ENCODE peak calls at places on chromosomes 4 and X, in seven cellular contexts. J is ascending aorta, M is stomach, K is foreskin fibroblast, X is NCI-H1105, Q is GM23338, E is endothelial cell. F is an unnamed sample.

GRCh38 chrX:3522016-3522690 is 175.7 kb upstream of the MXRA5 start:
- DNase-seq in J (no peak), M (no peak), K (peak), X (no peak), Q (no peak), E (no peak), F (no peak)

GRCh38 chr4:188295899-188296298 is 156.7 kb downstream of the TRIML1 start:
- DNase-seq in J (peak), M (no peak), K (peak), X (no peak), Q (no peak), E (no peak), F (no peak)

GRCh38 chr4:174563399-174563798 is 41.1 kb upstream of the HPGD start:
- DNase-seq in J (no peak), M (no peak), K (no peak), X (no peak), Q (peak), E (no peak), F (no peak)

GRCh38 chr4:97367878-97368277 is 775.4 kb downstream of the STPG2 start:
- DNase-seq in J (no peak), M (no peak), K (no peak), X (no peak), Q (no peak), E (no peak), F (peak)

GRCh38 chr4:77931452-77932135 is 69.0 kb downstream of the MRPL1 start:
- DNase-seq in J (no peak), M (no peak), K (peak), X (no peak), Q (no peak), E (no peak), F (no peak)

GRCh38 chr4:149291463-149291862 is 524.2 kb downstream of the IQCM start:
- DNase-seq in J (no peak), M (no peak), K (peak), X (no peak), Q (no peak), E (no peak), F (no peak)

GRCh38 chr4:157722146-157722545 is 450.7 kb downstream of the GASK1B start:
- DNase-seq in J (no peak), M (no peak), K (no peak), X (no peak), Q (no peak), E (no peak), F (no peak)

GRCh38 chr4:110636231-110636676 is 13.4 kb upstream of the PITX2 start:
- DNase-seq in J (no peak), M (no peak), K (no peak), X (no peak), Q (peak), E (no peak), F (no peak)

GRCh38 chr4:4396628-4397440 is 9.9 kb downstream of the NSG1 start:
- DNase-seq in J (no peak), M (no peak), K (no peak), X (no peak), Q (peak), E (no peak), F (no peak)

GRCh38 chr4:142443469-142443868 is 402.6 kb downstream of the INPP4B start:
- DNase-seq in J (no peak), M (no peak), K (no peak), X (no peak), Q (peak), E (no peak), F (no peak)

GRCh38 chrX:134173541-134174272 is 63.3 kb upstream of the CCDC160 start:
- DNase-seq in J (no peak), M (no peak), K (no peak), X (no peak), Q (peak), E (peak), F (no peak)

GRCh38 chrX:65406532-65406931 is 128.1 kb downstream of the LAS1L start:
- DNase-seq in J (no peak), M (no peak), K (peak), X (no peak), Q (peak), E (no peak), F (peak)

GRCh38 chr4:110634320-110635154 is 11.7 kb upstream of the PITX2 start:
- DNase-seq in J (no peak), M (no peak), K (no peak), X (no peak), Q (peak), E (no peak), F (no peak)

GRCh38 chr4:30821891-30822612 is 101.9 kb downstream of the PCDH7 start:
- DNase-seq in J (no peak), M (no peak), K (peak), X (no peak), Q (peak), E (no peak), F (no peak)

GRCh38 chr4:167102475-167102874 is 131.8 kb downstream of the SPOCK3 start:
- DNase-seq in J (no peak), M (no peak), K (no peak), X (no peak), Q (no peak), E (no peak), F (no peak)

GRCh38 chr4:113383111-113383785 is 333.8 kb downstream of the ANK2 start:
- DNase-seq in J (no peak), M (no peak), K (peak), X (no peak), Q (no peak), E (no peak), F (no peak)

GRCh38 chr4:99852199-99852718 is 35.6 kb downstream of the DAPP1 start:
- DNase-seq in J (no peak), M (no peak), K (no peak), X (no peak), Q (no peak), E (no peak), F (no peak)

GRCh38 chrX:101787934-101788333 is 128.3 kb upstream of the ARMCX2 start:
- DNase-seq in J (no peak), M (no peak), K (no peak), X (no peak), Q (peak), E (no peak), F (no peak)

GRCh38 chr4:168218663-168219062 is 99.9 kb downstream of the DDX60 start:
- DNase-seq in J (no peak), M (no peak), K (peak), X (no peak), Q (no peak), E (no peak), F (no peak)

GRCh38 chrX:152810403-152810802 is 20.2 kb downstream of the CETN2 start:
- DNase-seq in J (no peak), M (no peak), K (no peak), X (peak), Q (peak), E (no peak), F (no peak)

GRCh38 chr4:149269835-149270234 is 545.8 kb downstream of the IQCM start:
- DNase-seq in J (no peak), M (no peak), K (no peak), X (no peak), Q (no peak), E (no peak), F (no peak)

GRCh38 chr4:18859468-18859867 is 837.9 kb upstream of the LCORL start:
- DNase-seq in J (no peak), M (no peak), K (no peak), X (no peak), Q (peak), E (no peak), F (no peak)

GRCh38 chr4:42397256-42397634 is at the start of gene SHISA3:
- DNase-seq in J (peak), M (no peak), K (peak), X (no peak), Q (peak), E (peak), F (no peak)

F was measured in testis.